ENCODE peak calls at places on chromosomes 13 and 19, in five cellular contexts. One of them, this sample, is unnamed.

GRCh38 chr13:109747524-109747923 is 38.9 kb downstream of the IRS2 start:
- DNase-seq in germinal center: no peak
- DNase-seq in GM03348: peak
- DNase-seq in WERI-Rb-1: no peak
- DNase-seq in tibial nerve: no peak
- DNase-seq in this sample: no peak

GRCh38 chr13:97879646-97880297 is 73.7 kb upstream of the IPO5 start:
- DNase-seq in germinal center: no peak
- DNase-seq in GM03348: peak
- DNase-seq in WERI-Rb-1: no peak
- DNase-seq in tibial nerve: no peak
- DNase-seq in this sample: no peak

GRCh38 chr13:110850840-110851239 is 64.0 kb downstream of the ANKRD10 start:
- DNase-seq in germinal center: no peak
- DNase-seq in GM03348: no peak
- DNase-seq in WERI-Rb-1: no peak
- DNase-seq in tibial nerve: no peak
- DNase-seq in this sample: no peak

GRCh38 chr19:48244289-48244688 is 11.4 kb downstream of the CARD8 start:
- DNase-seq in germinal center: no peak
- DNase-seq in GM03348: no peak
- DNase-seq in WERI-Rb-1: no peak
- DNase-seq in tibial nerve: no peak
- DNase-seq in this sample: no peak

GRCh38 chr13:94595006-94595942 is 678 bp downstream of the TGDS start:
- DNase-seq in germinal center: peak
- DNase-seq in GM03348: peak
- DNase-seq in WERI-Rb-1: peak
- DNase-seq in tibial nerve: no peak
- DNase-seq in this sample: peak

GRCh38 chr13:108069521-108070210 is 145.7 kb downstream of the LIG4 start:
- DNase-seq in germinal center: no peak
- DNase-seq in GM03348: no peak
- DNase-seq in WERI-Rb-1: no peak
- DNase-seq in tibial nerve: no peak
- DNase-seq in this sample: no peak

GRCh38 chr13:44153536-44153935 is 220.1 kb upstream of the SERP2 start:
- DNase-seq in germinal center: no peak
- DNase-seq in GM03348: no peak
- DNase-seq in WERI-Rb-1: no peak
- DNase-seq in tibial nerve: no peak
- DNase-seq in this sample: no peak

GRCh38 chr13:52849727-52850395 is 1.4 kb upstream of the PCDH8 start:
- DNase-seq in germinal center: no peak
- DNase-seq in GM03348: no peak
- DNase-seq in WERI-Rb-1: no peak
- DNase-seq in tibial nerve: no peak
- DNase-seq in this sample: no peak

GRCh38 chr13:99620806-99621205 is 119.5 kb downstream of the TM9SF2 start:
- DNase-seq in germinal center: no peak
- DNase-seq in GM03348: no peak
- DNase-seq in WERI-Rb-1: no peak
- DNase-seq in tibial nerve: no peak
- DNase-seq in this sample: no peak

GRCh38 chr13:28743499-28744083 is 24.8 kb upstream of the SLC46A3 start:
- DNase-seq in germinal center: no peak
- DNase-seq in GM03348: no peak
- DNase-seq in WERI-Rb-1: no peak
- DNase-seq in tibial nerve: no peak
- DNase-seq in this sample: no peak

GRCh38 chr19:41792513-41793413 is 3.6 kb upstream of the CEACAM3 start:
- DNase-seq in germinal center: peak
- DNase-seq in GM03348: peak
- DNase-seq in WERI-Rb-1: peak
- DNase-seq in tibial nerve: peak
- DNase-seq in this sample: peak

GRCh38 chr19:2983351-2984195 is 6.2 kb downstream of the TLE6 start:
- DNase-seq in germinal center: peak
- DNase-seq in GM03348: peak
- DNase-seq in WERI-Rb-1: peak
- DNase-seq in tibial nerve: peak
- DNase-seq in this sample: peak

GRCh38 chr13:90416519-90416918 is 931.0 kb upstream of the MIR17HG start:
- DNase-seq in germinal center: no peak
- DNase-seq in GM03348: peak
- DNase-seq in WERI-Rb-1: no peak
- DNase-seq in tibial nerve: peak
- DNase-seq in this sample: no peak

GRCh38 chr13:90839061-90839460 is 508.4 kb upstream of the MIR17HG start:
- DNase-seq in germinal center: no peak
- DNase-seq in GM03348: no peak
- DNase-seq in WERI-Rb-1: no peak
- DNase-seq in tibial nerve: no peak
- DNase-seq in this sample: no peak

GRCh38 chr19:10516671-10517286 is 468 bp downstream of the S1PR5 start:
- DNase-seq in germinal center: no peak
- DNase-seq in GM03348: peak
- DNase-seq in WERI-Rb-1: no peak
- DNase-seq in tibial nerve: no peak
- DNase-seq in this sample: peak

GRCh38 chr13:111459803-111460547 is 139.5 kb downstream of the TEX29 start:
- DNase-seq in germinal center: no peak
- DNase-seq in GM03348: no peak
- DNase-seq in WERI-Rb-1: no peak
- DNase-seq in tibial nerve: no peak
- DNase-seq in this sample: no peak

GRCh38 chr13:114068723-114069322 is 63.6 kb downstream of the RASA3 start:
- DNase-seq in germinal center: no peak
- DNase-seq in GM03348: peak
- DNase-seq in WERI-Rb-1: no peak
- DNase-seq in tibial nerve: peak
- DNase-seq in this sample: no peak

GRCh38 chr19:38033658-38034150 is 126.7 kb downstream of the SIPA1L3 start:
- DNase-seq in germinal center: peak
- DNase-seq in GM03348: no peak
- DNase-seq in WERI-Rb-1: no peak
- DNase-seq in tibial nerve: no peak
- DNase-seq in this sample: peak

GRCh38 chr19:46574533-46574932 is 26.6 kb upstream of the CALM3 start:
- DNase-seq in germinal center: no peak
- DNase-seq in GM03348: no peak
- DNase-seq in WERI-Rb-1: peak
- DNase-seq in tibial nerve: no peak
- DNase-seq in this sample: no peak

GRCh38 chr19:15403151-15403531 is 15.6 kb downstream of the AKAP8L start:
- DNase-seq in germinal center: no peak
- DNase-seq in GM03348: no peak
- DNase-seq in WERI-Rb-1: no peak
- DNase-seq in tibial nerve: no peak
- DNase-seq in this sample: no peak

GRCh38 chr19:16076958-16077611 is 790 bp downstream of the TPM4 start:
- DNase-seq in germinal center: peak
- DNase-seq in GM03348: peak
- DNase-seq in WERI-Rb-1: peak
- DNase-seq in tibial nerve: peak
- DNase-seq in this sample: no peak

GRCh38 chr19:41407271-41407670 is 9.7 kb downstream of the BCKDHA start:
- DNase-seq in germinal center: no peak
- DNase-seq in GM03348: no peak
- DNase-seq in WERI-Rb-1: no peak
- DNase-seq in tibial nerve: no peak
- DNase-seq in this sample: no peak

GRCh38 chr19:54164369-54165068 is 5.0 kb upstream of the LENG1 start:
- DNase-seq in germinal center: no peak
- DNase-seq in GM03348: peak
- DNase-seq in WERI-Rb-1: no peak
- DNase-seq in tibial nerve: peak
- DNase-seq in this sample: no peak

GRCh38 chr19:1000591-1001537 is 645 bp downstream of the GRIN3B start:
- DNase-seq in germinal center: no peak
- DNase-seq in GM03348: no peak
- DNase-seq in WERI-Rb-1: no peak
- DNase-seq in tibial nerve: no peak
- DNase-seq in this sample: no peak

GRCh38 chr19:16564842-16565241 is 7.4 kb downstream of the SLC35E1 start:
- DNase-seq in germinal center: no peak
- DNase-seq in GM03348: no peak
- DNase-seq in WERI-Rb-1: no peak
- DNase-seq in tibial nerve: no peak
- DNase-seq in this sample: no peak